ENCODE peak calls at places on chromosomes 4 and X, in seven cellular contexts. P is WERI-Rb-1; D is neural progenitor cell; F is DND-41; L is endodermal cell; H is lower lobe of right lung; N is CD8-positive, alpha-beta T cell. K is an unnamed sample.

GRCh38 chrX:140766024-140766611 is 56.6 kb downstream of the LINC00632 start:
- DNase-seq in H (no peak), D (peak; percentile 68), P (peak; percentile 19), F (peak; percentile 26), N (peak; percentile 38), L (peak; percentile 84), K (peak; percentile 68)

GRCh38 chr4:174089711-174090110 is 193.8 kb downstream of the FBXO8 start:
- DNase-seq in N (no peak), D (no peak), H (no peak), P (peak; percentile 65), F (no peak), L (no peak), K (no peak)

GRCh38 chr4:11367371-11367770 is 61.3 kb downstream of the HS3ST1 start:
- DNase-seq in F (no peak), H (no peak), L (no peak), N (no peak), D (peak; percentile 57), P (no peak), K (peak; percentile 79)

GRCh38 chrX:14777484-14777883 is 95.4 kb downstream of the FANCB start:
- DNase-seq in L (no peak), D (no peak), H (no peak), P (no peak), N (no peak), F (no peak), K (no peak)

GRCh38 chr4:176357359-176358082 is 37.8 kb downstream of the SPCS3 start:
- DNase-seq in N (no peak), L (no peak), D (no peak), F (no peak), H (no peak), P (no peak), K (no peak)

GRCh38 chr4:122346036-122346435 is 32.8 kb upstream of the ADAD1 start:
- DNase-seq in D (no peak), F (no peak), N (no peak), L (no peak), P (no peak), H (no peak), K (no peak)

GRCh38 chr4:35541146-35541887 is 703.0 kb downstream of the ARAP2 start:
- DNase-seq in N (no peak), F (no peak), P (no peak), H (no peak), L (peak; percentile 55), D (no peak), K (no peak)

GRCh38 chrX:113800955-113801354 is 782.9 kb upstream of the HTR2C start:
- DNase-seq in N (no peak), P (no peak), H (no peak), D (no peak), F (no peak), L (no peak), K (no peak)

GRCh38 chr4:48602222-48602621 is 112.2 kb downstream of the ZAR1 start:
- DNase-seq in H (no peak), N (no peak), D (no peak), L (no peak), P (no peak), F (no peak), K (no peak)

GRCh38 chr4:161936625-161937133 is 227.1 kb downstream of the FSTL5 start:
- DNase-seq in P (no peak), D (no peak), H (no peak), N (no peak), F (no peak), L (peak; percentile 44), K (no peak)

GRCh38 chr4:16236402-16237023 is 10.2 kb upstream of the TAPT1 start:
- DNase-seq in D (no peak), P (no peak), H (no peak), L (peak; percentile 64), F (no peak), N (no peak), K (no peak)

GRCh38 chr4:3443750-3444309 is 2.1 kb downstream of the HGFAC start:
- DNase-seq in L (no peak), P (no peak), D (no peak), F (no peak), H (no peak), N (no peak), K (no peak)

GRCh38 chr4:152500798-152501434 is 35.0 kb downstream of the FBXW7 start:
- DNase-seq in L (peak; percentile 73), P (peak; percentile 69), F (peak; percentile 65), N (peak; percentile 74), D (peak; percentile 89), H (no peak), K (no peak)

GRCh38 chr4:158172558-158173258 is at the start of gene GASK1B:
- DNase-seq in F (no peak), D (peak; percentile 49), L (peak; percentile 70), P (peak; percentile 52), H (no peak), N (no peak), K (no peak)

GRCh38 chr4:47933798-47934197 is 19.4 kb upstream of the NFXL1 start:
- DNase-seq in L (no peak), P (no peak), H (no peak), D (peak; percentile 53), N (no peak), F (no peak), K (no peak)

GRCh38 chrX:115337735-115338134 is 48.2 kb downstream of the LUZP4 start:
- DNase-seq in N (no peak), H (no peak), D (no peak), L (no peak), F (no peak), P (no peak), K (no peak)

GRCh38 chr4:70718811-70719604 is 2.8 kb upstream of the RUFY3 start:
- DNase-seq in H (no peak), D (no peak), F (no peak), L (no peak), P (no peak), N (no peak), K (no peak)

GRCh38 chrX:122943918-122944317 is 240.2 kb upstream of the GRIA3 start:
- DNase-seq in P (no peak), H (no peak), N (no peak), F (no peak), D (no peak), L (no peak), K (no peak)

GRCh38 chrX:68807818-68808217 is 21.0 kb upstream of the EFNB1 start:
- DNase-seq in D (peak; percentile 42), L (peak; percentile 68), N (no peak), P (no peak), H (no peak), F (no peak), K (no peak)

GRCh38 chrX:154092371-154092770 is 5.1 kb downstream of the MECP2 start:
- DNase-seq in D (no peak), P (no peak), N (no peak), L (no peak), H (no peak), F (no peak), K (no peak)

GRCh38 chrX:71111141-71111843 is at the start of gene IL2RG:
- DNase-seq in F (peak; percentile 86), P (no peak), L (no peak), D (no peak), H (no peak), N (peak; percentile 73), K (no peak)

GRCh38 chrX:148422531-148422930 is 77.9 kb upstream of the AFF2 start:
- DNase-seq in N (no peak), L (no peak), F (peak; percentile 5), P (no peak), D (no peak), H (no peak), K (no peak)

GRCh38 chrX:13692771-13693231 is 3.9 kb downstream of the RAB9A start:
- DNase-seq in D (no peak), N (no peak), P (no peak), H (no peak), L (no peak), F (no peak), K (no peak)
- H3K27ac ChIP-seq in D (no peak overlapping the region), N (no peak overlapping the region), P (no peak overlapping the region), H (no peak overlapping the region), L (no peak overlapping the region), F (no peak overlapping the region), K (no peak overlapping the region)

DNA sequence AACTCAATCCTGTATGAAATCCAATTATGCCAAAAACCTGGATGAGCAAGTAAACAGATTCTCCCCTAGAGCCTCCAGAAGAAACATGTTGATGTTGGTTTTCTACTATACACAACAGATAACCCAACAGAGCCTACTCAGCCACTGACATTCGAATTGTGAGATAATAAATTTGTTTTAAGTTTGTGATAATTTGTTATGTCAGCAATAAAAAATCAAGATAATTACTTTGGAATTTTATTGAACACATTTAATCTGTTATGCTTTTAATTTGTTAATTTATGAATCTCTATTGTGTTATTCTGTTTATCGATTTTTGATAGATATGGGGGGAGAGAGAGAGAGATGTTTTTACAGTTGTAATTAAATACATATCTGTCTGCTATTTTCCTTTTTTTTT is 1016.1 kb upstream of the PCDH7 start:
- DNase-seq in F (no peak), D (no peak), L (no peak), H (no peak), P (no peak), N (no peak), K (no peak)
- TF ChIP-seq CTCF in F (no peak), D (no peak), L (no peak), H (no peak), P (no peak), N (no peak), K (no peak)

GRCh38 chr4:56760194-56760593 is 61.3 kb downstream of the SPINK2 start:
- DNase-seq in N (no peak), H (no peak), L (no peak), D (no peak), P (no peak), F (no peak), K (no peak)

GRCh38 chr4:56757270-56757746 is 64.2 kb downstream of the SPINK2 start:
- DNase-seq in D (no peak), F (peak; percentile 9), H (no peak), P (peak; percentile 53), L (peak; percentile 61), N (peak; percentile 35), K (peak; percentile 69)

GRCh38 chr4:56762484-56763250 is 58.8 kb downstream of the SPINK2 start:
- DNase-seq in L (no peak), F (no peak), H (no peak), P (no peak), N (no peak), D (peak; percentile 15), K (no peak)

GRCh38 chr4:56755901-56756300 is 65.6 kb downstream of the SPINK2 start:
- DNase-seq in L (no peak), D (no peak), H (no peak), F (no peak), N (no peak), P (no peak), K (no peak)

GRCh38 chr4:56757821-56758400 is 63.6 kb downstream of the SPINK2 start:
- DNase-seq in D (peak; percentile 63), N (peak; percentile 65), F (peak; percentile 60), P (peak; percentile 45), L (peak; percentile 95), H (peak; percentile 65), K (peak; percentile 33)
- H3K4me3 ChIP-seq in D (no peak overlapping the region), N (peak overlapping the region; percentile 44), F (peak overlapping the region; percentile 44), P (no peak overlapping the region), L (no peak overlapping the region), H (peak overlapping the region; percentile 14), K (no peak overlapping the region)

GRCh38 chr4:83139514-83140156 is 25.1 kb upstream of the PLAC8 start:
- DNase-seq in N (no peak), P (no peak), F (no peak), L (no peak), D (no peak), H (no peak), K (no peak)

DNA sequence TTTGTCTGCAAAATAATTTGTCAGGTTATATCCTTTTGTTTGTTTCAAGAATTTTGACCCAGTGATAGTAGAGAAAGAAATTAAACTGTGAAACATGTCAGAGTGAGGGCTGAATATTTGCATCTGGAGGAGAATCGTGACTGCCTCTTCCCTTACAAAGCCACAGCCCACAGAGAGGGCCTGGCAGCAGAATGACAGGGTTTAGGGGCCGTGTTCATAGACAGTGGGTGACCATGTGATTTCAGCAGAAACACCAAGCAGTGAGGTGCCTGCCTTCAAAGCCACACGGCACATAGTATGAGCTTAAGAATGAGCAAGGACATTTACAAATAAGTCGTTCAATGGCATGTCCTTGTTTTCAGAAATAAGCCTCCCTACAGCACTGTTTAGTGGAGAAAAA is 24.4 kb upstream of the PLAC8 start:
- DNase-seq in D (no peak), P (no peak), F (peak; percentile 29), L (no peak), H (no peak), N (peak; percentile 32), K (no peak)
- H3K27ac ChIP-seq in D (no peak overlapping the region), P (no peak overlapping the region), F (no peak overlapping the region), L (no peak overlapping the region), H (no peak overlapping the region), N (no peak overlapping the region), K (no peak overlapping the region)

K was measured in tibial artery.